ENCODE peak calls at places on chromosomes 2 and 18, in four cellular contexts. One of them, this sample, is unnamed.

GRCh38 chr2:163667064-163667887 is 68.5 kb downstream of the FIGN start:
- DNase-seq in NCI-H2081: no peak
- DNase-seq in NCI-H1436: no peak
- DNase-seq in EL: peak; percentile 91
- DNase-seq in this sample: no peak

GRCh38 chr2:148994341-148994740 is 44.2 kb upstream of the LYPD6B start:
- DNase-seq in EL: no peak
- DNase-seq in NCI-H2081: peak; percentile 82
- DNase-seq in NCI-H1436: no peak
- DNase-seq in this sample: peak; percentile 56

GRCh38 chr2:23366720-23367119 is 18.3 kb upstream of the KLHL29 start:
- DNase-seq in EL: no peak
- DNase-seq in NCI-H2081: no peak
- DNase-seq in NCI-H1436: no peak
- DNase-seq in this sample: no peak

GRCh38 chr2:70504750-70505149 is 48.9 kb downstream of the TGFA start:
- DNase-seq in NCI-H2081: no peak
- DNase-seq in EL: no peak
- DNase-seq in NCI-H1436: no peak
- DNase-seq in this sample: no peak

GRCh38 chr2:159807183-159808037 is 9.4 kb upstream of the CD302 start:
- DNase-seq in EL: peak; percentile 54
- DNase-seq in NCI-H2081: peak; percentile 66
- DNase-seq in NCI-H1436: peak; percentile 15
- DNase-seq in this sample: peak; percentile 37

GRCh38 chr18:29874519-29875098 is 1167.9 kb downstream of the DSC3 start:
- DNase-seq in EL: peak; percentile 50
- DNase-seq in NCI-H1436: peak; percentile 3
- DNase-seq in NCI-H2081: peak; percentile 44
- DNase-seq in this sample: peak; percentile 36

GRCh38 chr18:58388736-58389135 is 240.2 kb downstream of the ALPK2 start:
- DNase-seq in NCI-H2081: no peak
- DNase-seq in NCI-H1436: no peak
- DNase-seq in EL: no peak
- DNase-seq in this sample: no peak

GRCh38 chr2:95034221-95034620 is 8.7 kb downstream of the MAL start:
- DNase-seq in NCI-H1436: no peak
- DNase-seq in EL: peak; percentile 23
- DNase-seq in NCI-H2081: no peak
- DNase-seq in this sample: no peak

GRCh38 chr18:22106536-22107292 is 62.7 kb upstream of the GATA6 start:
- DNase-seq in EL: peak; percentile 21
- DNase-seq in NCI-H1436: no peak
- DNase-seq in NCI-H2081: no peak
- DNase-seq in this sample: no peak

GRCh38 chr2:53715568-53715967 is 52.0 kb upstream of the CHAC2 start:
- DNase-seq in EL: no peak
- DNase-seq in NCI-H2081: no peak
- DNase-seq in NCI-H1436: no peak
- DNase-seq in this sample: peak; percentile 41

GRCh38 chr2:183542593-183542992 is 418.4 kb downstream of the NUP35 start:
- DNase-seq in NCI-H1436: no peak
- DNase-seq in NCI-H2081: no peak
- DNase-seq in EL: no peak
- DNase-seq in this sample: no peak

GRCh38 chr2:225171350-225171749 is 129.1 kb upstream of the DOCK10 start:
- DNase-seq in NCI-H1436: no peak
- DNase-seq in NCI-H2081: peak; percentile 15
- DNase-seq in EL: no peak
- DNase-seq in this sample: no peak

GRCh38 chr2:9219027-9219445 is 12.4 kb downstream of the ASAP2 start:
- DNase-seq in EL: no peak
- DNase-seq in NCI-H2081: no peak
- DNase-seq in NCI-H1436: no peak
- DNase-seq in this sample: no peak

GRCh38 chr2:152347076-152347475 is 12.1 kb downstream of the FMNL2 start:
- DNase-seq in NCI-H1436: no peak
- DNase-seq in EL: peak; percentile 66
- DNase-seq in NCI-H2081: no peak
- DNase-seq in this sample: no peak

GRCh38 chr2:71589763-71590162 is 136.4 kb downstream of the DYSF start:
- DNase-seq in EL: no peak
- DNase-seq in NCI-H2081: no peak
- DNase-seq in NCI-H1436: no peak
- DNase-seq in this sample: no peak

GRCh38 chr2:70717431-70718038 is 50.5 kb downstream of the ADD2 start:
- DNase-seq in NCI-H1436: no peak
- DNase-seq in EL: no peak
- DNase-seq in NCI-H2081: no peak
- DNase-seq in this sample: no peak

GRCh38 chr2:117983040-117983439 is 30.8 kb downstream of the CCDC93 start:
- DNase-seq in NCI-H1436: no peak
- DNase-seq in EL: no peak
- DNase-seq in NCI-H2081: no peak
- DNase-seq in this sample: no peak

GRCh38 chr2:8662239-8662879 is 19.5 kb upstream of the ID2 start:
- DNase-seq in EL: peak; percentile 87
- DNase-seq in NCI-H1436: no peak
- DNase-seq in NCI-H2081: no peak
- DNase-seq in this sample: no peak

GRCh38 chr2:69381337-69381737 is 5.7 kb downstream of the GFPT1 start:
- DNase-seq in NCI-H2081: no peak
- DNase-seq in NCI-H1436: no peak
- DNase-seq in EL: peak; percentile 44
- DNase-seq in this sample: no peak

GRCh38 chr2:166775176-166775575 is 113.1 kb upstream of the XIRP2 start:
- DNase-seq in NCI-H2081: no peak
- DNase-seq in EL: no peak
- DNase-seq in NCI-H1436: no peak
- DNase-seq in this sample: no peak

GRCh38 chr2:74625658-74626425 is 22.3 kb downstream of the M1AP start:
- DNase-seq in NCI-H1436: no peak
- DNase-seq in EL: no peak
- DNase-seq in NCI-H2081: no peak
- DNase-seq in this sample: no peak

GRCh38 chr2:85703329-85703728 is 9.2 kb downstream of the GNLY start:
- DNase-seq in NCI-H2081: no peak
- DNase-seq in EL: no peak
- DNase-seq in NCI-H1436: no peak
- DNase-seq in this sample: no peak

GRCh38 chr2:18907508-18907907 is 318.1 kb upstream of the NT5C1B start:
- DNase-seq in EL: no peak
- DNase-seq in NCI-H2081: no peak
- DNase-seq in NCI-H1436: no peak
- DNase-seq in this sample: no peak

GRCh38 chr2:20424300-20425290 is 22.3 kb upstream of the RHOB start:
- DNase-seq in NCI-H1436: no peak
- DNase-seq in EL: peak; percentile 92
- DNase-seq in NCI-H2081: no peak
- DNase-seq in this sample: no peak

GRCh38 chr2:67572721-67573485 is 175.8 kb downstream of the ETAA1 start:
- DNase-seq in EL: peak; percentile 19
- DNase-seq in NCI-H1436: no peak
- DNase-seq in NCI-H2081: no peak
- DNase-seq in this sample: no peak

GRCh38 chr2:200042102-200042735 is 86.8 kb downstream of the MAIP1 start:
- DNase-seq in NCI-H1436: no peak
- DNase-seq in EL: peak; percentile 78
- DNase-seq in NCI-H2081: no peak
- DNase-seq in this sample: no peak

GRCh38 chr2:96960271-96960955 is 26.0 kb downstream of the FAM178B start:
- DNase-seq in NCI-H2081: peak; percentile 83
- DNase-seq in NCI-H1436: peak; percentile 82
- DNase-seq in EL: peak; percentile 74
- DNase-seq in this sample: peak; percentile 92